ENCODE peak calls at places on chromosomes 7 and 10, in four cellular contexts. T is HepG2, R is A549, S is K562. B is an unnamed sample.

GRCh38 chr10:15842493-15843169 is 17.7 kb downstream of the MINDY3 start:
- DNase-seq in T (no peak), R (no peak), S (no peak), B (peak)

GRCh38 chr10:130301026-130301892 is 165.1 kb downstream of the GLRX3 start:
- DNase-seq in T (no peak), R (no peak), S (no peak), B (peak)

GRCh38 chr7:141157138-141157765 is 83.4 kb downstream of the TMEM178B start:
- DNase-seq in T (no peak), R (no peak), S (no peak), B (no peak)

GRCh38 chr10:130226012-130226411 is 89.8 kb downstream of the GLRX3 start:
- DNase-seq in T (no peak), R (no peak), S (no peak), B (no peak)

GRCh38 chr10:792083-792791 is 102.8 kb upstream of the DIP2C start:
- DNase-seq in T (no peak), R (no peak), S (no peak), B (no peak)

GRCh38 chr10:124465003-124465776 is 3.6 kb downstream of the LHPP start:
- DNase-seq in T (no peak), R (no peak), S (peak), B (no peak)

GRCh38 chr10:13669182-13669860 is 82.6 kb downstream of the PRPF18 start:
- DNase-seq in T (no peak), R (no peak), S (no peak), B (no peak)

GRCh38 chr7:134707663-134708383 is 61.2 kb downstream of the BPGM start:
- DNase-seq in T (no peak), R (no peak), S (no peak), B (no peak)

GRCh38 chr7:4798706-4799235 is 23.3 kb downstream of the AP5Z1 start:
- DNase-seq in T (no peak), R (no peak), S (no peak), B (no peak)

GRCh38 chr7:90474284-90475210 is 5.1 kb downstream of the PTTG1IP2 start:
- DNase-seq in T (no peak), R (no peak), S (no peak), B (peak)

GRCh38 chr7:101688183-101688831 is 59.2 kb upstream of the MYL10 start:
- DNase-seq in T (peak), R (peak), S (peak), B (peak)

GRCh38 chr7:7183833-7184463 is 1.6 kb downstream of the C1GALT1 start:
- DNase-seq in T (no peak), R (no peak), S (no peak), B (peak)

GRCh38 chr7:128404826-128405344 is 4.9 kb downstream of the IMPDH1 start:
- DNase-seq in T (no peak), R (no peak), S (peak), B (peak)

GRCh38 chr10:106577266-106577665 is 587.2 kb downstream of the SORCS1 start:
- DNase-seq in T (no peak), R (no peak), S (no peak), B (no peak)

GRCh38 chr7:100865372-100865911 is 1.7 kb upstream of the TRIP6 start:
- DNase-seq in T (no peak), R (no peak), S (no peak), B (peak)

GRCh38 chr7:97578225-97578624 is 153.7 kb upstream of the TAC1 start:
- DNase-seq in T (no peak), R (no peak), S (no peak), B (no peak)

GRCh38 chr10:12844796-12845524 is 156.6 kb downstream of the CCDC3 start:
- DNase-seq in T (peak), R (peak), S (no peak), B (peak)

GRCh38 chr10:61939575-61940301 is 38.2 kb downstream of the ARID5B start:
- DNase-seq in T (no peak), R (no peak), S (peak), B (peak)

GRCh38 chr10:130578532-130579289 is 442.5 kb downstream of the GLRX3 start:
- DNase-seq in T (no peak), R (no peak), S (no peak), B (no peak)

GRCh38 chr7:28573059-28573553 is 160.8 kb downstream of the CREB5 start:
- DNase-seq in T (peak), R (no peak), S (no peak), B (peak)

GRCh38 chr7:47968852-47969774 is 10.3 kb downstream of the HUS1 start:
- DNase-seq in T (peak), R (peak), S (peak), B (peak)

GRCh38 chr10:33509231-33509871 is 174.9 kb upstream of the NRP1 start:
- DNase-seq in T (peak), R (peak), S (peak), B (peak)

DNA sequence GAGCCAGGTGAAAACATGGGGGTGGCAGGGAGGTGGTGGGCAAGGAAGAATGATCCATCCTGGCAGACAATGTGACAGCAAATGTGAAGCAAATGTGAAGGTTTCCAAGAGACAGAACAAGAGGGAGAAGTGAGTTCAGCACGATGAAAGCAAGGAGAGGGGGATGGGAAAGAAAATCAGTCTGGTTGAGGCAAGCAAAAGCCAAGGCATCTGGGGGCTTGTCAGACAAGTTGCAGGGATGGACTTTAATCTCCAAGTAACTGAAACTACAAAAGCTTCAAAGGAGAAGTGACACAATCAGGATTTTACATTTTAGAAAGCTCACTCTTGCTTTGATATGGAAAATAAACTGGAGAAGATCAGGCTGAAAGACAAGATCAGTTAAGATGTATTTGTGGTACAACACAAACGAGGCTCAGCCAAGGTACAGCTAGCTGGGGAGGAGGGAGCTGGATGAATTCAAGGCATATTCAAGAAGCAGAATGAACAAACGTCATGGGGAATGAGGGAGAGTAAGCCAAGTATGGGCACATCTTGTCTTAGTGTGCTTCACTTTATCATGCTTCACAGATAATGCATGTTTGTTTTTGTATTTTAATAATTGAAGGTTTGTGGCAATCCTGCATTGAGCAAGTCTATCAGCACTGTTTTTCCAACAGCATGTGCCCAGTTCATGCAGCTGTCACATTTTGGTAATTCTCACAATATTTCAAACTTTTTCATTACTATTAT is 135.5 kb downstream of the HIBADH start:
- DNase-seq in T (no peak), R (no peak), S (no peak), B (no peak)
- H3K27ac ChIP-seq in T (no peak), R (no peak), S (no peak), B (no peak)

DNA sequence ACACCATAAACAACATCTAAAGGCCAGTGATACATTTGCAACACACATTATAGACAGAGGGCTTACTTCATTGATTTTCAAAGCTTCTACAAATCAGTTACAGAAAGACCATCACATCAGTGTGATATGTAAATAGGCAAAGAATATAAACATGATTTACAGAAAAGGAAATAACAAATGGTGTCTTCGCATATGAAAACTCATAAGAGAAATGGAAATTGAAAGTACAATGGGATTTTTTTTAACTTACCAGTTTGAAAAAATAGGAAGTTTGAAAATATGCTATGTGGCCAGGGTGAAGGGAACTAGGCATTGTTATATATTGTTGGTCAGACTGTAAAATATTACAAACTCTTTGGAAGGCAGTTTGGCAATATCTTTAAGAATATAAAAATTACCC is 27.3 kb downstream of the SEC23IP start:
- DNase-seq in T (no peak), R (no peak), S (no peak), B (no peak)
- TF ChIP-seq MYC in T (no peak), R (no peak), S (no peak), B (no peak)

GRCh38 chr10:121316432-121316831 is 281.8 kb downstream of the FGFR2 start:
- DNase-seq in T (no peak), R (no peak), S (no peak), B (no peak)

GRCh38 chr10:121311812-121312443 is 286.3 kb downstream of the FGFR2 start:
- DNase-seq in T (no peak), R (no peak), S (no peak), B (no peak)

GRCh38 chr10:121310151-121310711 is 288.0 kb downstream of the FGFR2 start:
- DNase-seq in T (no peak), R (no peak), S (no peak), B (no peak)

GRCh38 chr10:121312582-121312981 is 285.7 kb downstream of the FGFR2 start:
- DNase-seq in T (no peak), R (no peak), S (no peak), B (peak)

DNA sequence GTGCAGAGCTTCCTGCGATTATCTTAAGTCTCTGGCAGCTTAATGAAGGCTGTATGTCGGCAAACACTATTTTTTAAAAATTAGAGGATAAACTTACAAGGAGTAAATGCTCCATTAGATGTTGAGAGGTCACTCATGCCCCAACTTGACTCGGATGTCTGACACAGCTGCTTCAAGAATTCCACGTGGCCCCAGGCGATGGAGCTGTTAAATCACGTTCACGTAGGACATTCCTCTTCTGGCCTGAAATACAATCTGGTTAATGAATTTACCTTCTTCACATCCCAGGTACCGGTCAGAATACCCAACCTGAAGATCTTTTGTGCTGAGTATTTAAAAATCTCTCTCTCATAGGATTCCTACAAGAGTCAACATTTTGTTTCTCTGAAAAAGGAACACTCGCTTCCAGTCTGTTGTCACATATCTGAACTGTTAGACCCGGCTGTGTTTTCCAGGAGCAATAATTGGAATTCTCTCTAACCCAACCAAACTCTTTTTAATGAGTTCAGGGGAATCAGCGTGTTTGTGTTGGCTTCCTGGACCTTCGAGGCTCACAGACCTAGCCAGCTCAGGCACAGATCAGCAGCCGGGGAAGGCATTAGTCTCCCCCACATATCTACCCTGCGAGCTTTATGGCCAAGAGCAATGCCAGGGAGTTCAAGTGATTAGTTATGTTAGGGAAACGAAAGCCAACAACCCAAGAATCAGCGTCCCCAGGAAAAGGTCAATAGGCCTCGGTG is 285.0 kb downstream of the FGFR2 start:
- DNase-seq in T (no peak), R (no peak), S (no peak), B (peak)
- H3K27ac ChIP-seq in T (no peak), R (no peak), S (no peak), B (no peak)

GRCh38 chr10:4316166-4316810 is 509.7 kb upstream of the AKR1E2 start:
- DNase-seq in T (no peak), R (no peak), S (no peak), B (no peak)
- TF ChIP-seq MYC in T (no peak), R (no peak), S (no peak), B (no peak)

GRCh38 chr10:97278491-97278989 is 13.9 kb downstream of the ARHGAP19 start:
- DNase-seq in T (peak), R (peak), S (peak), B (peak)

GRCh38 chr10:97277551-97277950 is 14.9 kb downstream of the ARHGAP19 start:
- DNase-seq in T (no peak), R (no peak), S (no peak), B (no peak)

GRCh38 chr10:97280783-97281182 is 11.7 kb downstream of the ARHGAP19 start:
- DNase-seq in T (no peak), R (no peak), S (no peak), B (no peak)

GRCh38 chr10:97274828-97275227 is 17.6 kb downstream of the ARHGAP19 start:
- DNase-seq in T (no peak), R (no peak), S (no peak), B (no peak)

GRCh38 chr10:97279121-97279815 is 13.2 kb downstream of the ARHGAP19 start:
- DNase-seq in T (peak), R (no peak), S (peak), B (no peak)
- H3K27ac ChIP-seq in T (peak), R (peak), S (peak), B (no peak)

DNA sequence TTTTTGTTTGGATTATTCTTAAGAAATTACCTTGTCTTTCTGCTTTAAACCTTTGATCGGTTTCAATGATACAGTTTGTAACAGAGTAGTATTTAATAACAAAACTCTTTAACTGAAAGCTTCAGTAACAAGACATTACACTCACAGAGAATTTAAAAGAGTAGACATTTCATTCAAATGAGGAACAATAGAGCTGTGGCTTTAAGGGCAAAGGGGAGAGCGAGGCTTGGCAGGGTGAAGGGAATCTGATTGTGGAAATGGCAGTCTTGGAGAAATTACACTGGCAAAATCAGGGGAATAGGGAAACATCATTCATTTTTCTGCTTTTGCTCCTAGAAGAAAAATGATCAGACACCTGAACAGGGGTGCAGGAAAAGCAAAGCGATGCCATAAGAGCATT is 5.1 kb upstream of the HIPK2 start:
- DNase-seq in T (no peak), R (no peak), S (no peak), B (no peak)
- TF ChIP-seq MYC in T (no peak), R (no peak), S (no peak), B (no peak)

GRCh38 chr10:77909021-77909754 is 17.4 kb downstream of the DLG5 start:
- DNase-seq in T (no peak), R (no peak), S (peak), B (no peak)
- H3K27ac ChIP-seq in T (peak), R (peak), S (peak), B (no peak)